ENCODE peak calls at places on chromosomes 16 and 17, in eight cellular contexts. C is psoas muscle; P is heart right ventricle; O is colonic mucosa; F is OCI-LY7; G is mammary epithelial cell; X is naive thymus-derived CD4-positive, alpha-beta T cell; B is RWPE2. H is an unnamed sample. For H3K36me3, the result is how much of the 10 kb centered on the place peaks cover.

GRCh38 chr17:75151893-75152292 is 2.4 kb downstream of the JPT1 start:
- DNase-seq in C (no peak), P (no peak), O (no peak), F (peak), G (no peak), X (no peak), B (no peak), H (no peak)

GRCh38 chr16:17433577-17433960 is 37.2 kb downstream of the XYLT1 start:
- DNase-seq in C (no peak), P (no peak), O (no peak), F (no peak), G (no peak), X (no peak), B (no peak), H (no peak)

GRCh38 chr17:14325618-14326167 is 24.8 kb downstream of the HS3ST3B1 start:
- DNase-seq in C (no peak), P (no peak), O (no peak), F (no peak), G (no peak), X (no peak), B (no peak), H (no peak)

GRCh38 chr17:35315283-35315682 is 58.1 kb downstream of the SLFN11 start:
- DNase-seq in C (peak), P (peak), O (no peak), F (no peak), G (peak), X (no peak), B (no peak), H (peak)

GRCh38 chr16:964696-965395 is 5.9 kb downstream of the LMF1 start:
- DNase-seq in C (no peak), P (no peak), O (peak), F (no peak), G (no peak), X (peak), B (no peak), H (no peak)

GRCh38 chr17:14637260-14637659 is 336.4 kb downstream of the HS3ST3B1 start:
- DNase-seq in C (no peak), P (no peak), O (no peak), F (no peak), G (no peak), X (no peak), B (no peak), H (no peak)

GRCh38 chr17:3818786-3819185 is 17.8 kb upstream of the ITGAE start:
- DNase-seq in C (no peak), P (no peak), O (no peak), F (no peak), G (no peak), X (no peak), B (no peak), H (no peak)

GRCh38 chr16:9395958-9396359 is 304.5 kb downstream of the HAPSTR1 start:
- DNase-seq in C (no peak), P (no peak), O (peak), F (no peak), G (no peak), X (no peak), B (no peak), H (no peak)

GRCh38 chr16:57608462-57609113 is 19.8 kb upstream of the ADGRG1 start:
- DNase-seq in C (no peak), P (no peak), O (peak), F (no peak), G (no peak), X (no peak), B (peak), H (no peak)

GRCh38 chr17:66518677-66519076 is 216.3 kb downstream of the PRKCA start:
- DNase-seq in C (no peak), P (no peak), O (no peak), F (no peak), G (no peak), X (no peak), B (no peak), H (no peak)

GRCh38 chr17:78993241-78993956 is 13.7 kb upstream of the LGALS3BP start:
- DNase-seq in C (no peak), P (peak), O (peak), F (peak), G (no peak), X (no peak), B (no peak), H (peak)

GRCh38 chr16:1884155-1884760 is 12.3 kb upstream of the MEIOB start:
- DNase-seq in C (no peak), P (no peak), O (peak), F (peak), G (no peak), X (no peak), B (no peak), H (peak)

GRCh38 chr17:29567362-29568330 is 809 bp upstream of the ABHD15 start:
- DNase-seq in C (peak), P (peak), O (peak), F (peak), G (peak), X (peak), B (peak), H (peak)

GRCh38 chr16:15485175-15485574 is 50.8 kb downstream of the BMERB1 start:
- DNase-seq in C (no peak), P (no peak), O (no peak), F (no peak), G (no peak), X (no peak), B (no peak), H (no peak)

GRCh38 chr17:62672957-62673356 is 45.5 kb downstream of the MRC2 start:
- DNase-seq in C (no peak), P (no peak), O (no peak), F (no peak), G (no peak), X (no peak), B (no peak), H (no peak)

GRCh38 chr17:36527851-36528250 is 6.8 kb downstream of the MYO19 start:
- DNase-seq in C (no peak), P (no peak), O (no peak), F (no peak), G (no peak), X (no peak), B (no peak), H (no peak)

GRCh38 chr16:81918927-81919326 is 92.3 kb downstream of the SDR42E1 start:
- DNase-seq in C (no peak), P (no peak), O (no peak), F (no peak), G (no peak), X (no peak), B (no peak), H (no peak)

GRCh38 chr17:4329838-4330237 is 36.6 kb downstream of the UBE2G1 start:
- DNase-seq in C (no peak), P (no peak), O (no peak), F (no peak), G (peak), X (no peak), B (no peak), H (peak)

DNA sequence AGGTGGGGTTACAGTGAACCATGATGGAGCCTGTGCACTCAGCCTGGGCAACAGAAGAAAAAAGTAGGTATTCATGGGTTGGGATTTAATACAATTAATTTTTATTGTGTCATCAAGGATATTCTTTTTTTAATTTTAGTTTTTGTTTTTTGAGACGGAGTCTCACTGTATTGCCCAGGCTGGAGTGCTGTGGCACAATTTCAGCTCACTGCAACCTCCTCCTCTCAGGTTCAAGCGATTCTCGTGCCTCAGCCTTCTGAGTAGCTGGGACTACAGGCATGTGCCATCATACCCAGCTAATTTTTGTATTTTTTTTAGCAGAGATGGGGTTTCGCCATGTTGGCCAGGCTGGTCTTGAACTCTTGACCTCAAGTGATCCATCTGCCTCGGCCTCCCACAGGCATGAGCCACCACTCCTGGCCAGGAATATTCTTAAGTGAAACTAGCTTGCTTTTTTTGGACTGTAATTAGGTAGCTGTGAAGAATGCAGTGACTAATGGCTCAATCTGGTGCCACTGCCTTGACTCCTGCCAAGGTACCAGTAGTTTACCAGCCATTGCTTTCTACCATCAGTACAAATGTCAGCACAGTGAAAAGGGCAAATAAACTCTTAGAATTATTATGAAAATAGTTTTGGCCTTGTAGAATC is 4.8 kb downstream of the PPM1D start:
- DNase-seq in C (peak), P (peak), O (no peak), F (no peak), G (peak), X (no peak), B (no peak), H (peak)
- H3K4me3 ChIP-seq in C (no peak), P (no peak), O (no peak), F (no peak), G (no peak), X (no peak), B (no peak), H (no peak)

GRCh38 chr16:72085002-72085401 is 8.4 kb downstream of the TXNL4B start:
- DNase-seq in C (no peak), P (peak), O (no peak), F (no peak), G (no peak), X (no peak), B (no peak), H (no peak)
- H3K36me3 ChIP-seq in C (under half), P (under half), O (under half), F (half or more), G (under half), X (under half), B (under half), H (half or more)

GRCh38 chr17:69412336-69412735 is 2.2 kb upstream of the MAP2K6 start:
- DNase-seq in C (no peak), P (no peak), O (no peak), F (no peak), G (no peak), X (no peak), B (no peak), H (no peak)

GRCh38 chr17:69415431-69415830 is 934 bp downstream of the MAP2K6 start:
- DNase-seq in C (no peak), P (no peak), O (no peak), F (peak), G (no peak), X (no peak), B (no peak), H (no peak)

GRCh38 chr17:69418535-69418934 is 4.0 kb downstream of the MAP2K6 start:
- DNase-seq in C (no peak), P (no peak), O (no peak), F (no peak), G (no peak), X (no peak), B (no peak), H (peak)

GRCh38 chr17:69414408-69415274 is at the start of gene MAP2K6:
- DNase-seq in C (peak), P (peak), O (peak), F (peak), G (peak), X (peak), B (peak), H (peak)

DNA sequence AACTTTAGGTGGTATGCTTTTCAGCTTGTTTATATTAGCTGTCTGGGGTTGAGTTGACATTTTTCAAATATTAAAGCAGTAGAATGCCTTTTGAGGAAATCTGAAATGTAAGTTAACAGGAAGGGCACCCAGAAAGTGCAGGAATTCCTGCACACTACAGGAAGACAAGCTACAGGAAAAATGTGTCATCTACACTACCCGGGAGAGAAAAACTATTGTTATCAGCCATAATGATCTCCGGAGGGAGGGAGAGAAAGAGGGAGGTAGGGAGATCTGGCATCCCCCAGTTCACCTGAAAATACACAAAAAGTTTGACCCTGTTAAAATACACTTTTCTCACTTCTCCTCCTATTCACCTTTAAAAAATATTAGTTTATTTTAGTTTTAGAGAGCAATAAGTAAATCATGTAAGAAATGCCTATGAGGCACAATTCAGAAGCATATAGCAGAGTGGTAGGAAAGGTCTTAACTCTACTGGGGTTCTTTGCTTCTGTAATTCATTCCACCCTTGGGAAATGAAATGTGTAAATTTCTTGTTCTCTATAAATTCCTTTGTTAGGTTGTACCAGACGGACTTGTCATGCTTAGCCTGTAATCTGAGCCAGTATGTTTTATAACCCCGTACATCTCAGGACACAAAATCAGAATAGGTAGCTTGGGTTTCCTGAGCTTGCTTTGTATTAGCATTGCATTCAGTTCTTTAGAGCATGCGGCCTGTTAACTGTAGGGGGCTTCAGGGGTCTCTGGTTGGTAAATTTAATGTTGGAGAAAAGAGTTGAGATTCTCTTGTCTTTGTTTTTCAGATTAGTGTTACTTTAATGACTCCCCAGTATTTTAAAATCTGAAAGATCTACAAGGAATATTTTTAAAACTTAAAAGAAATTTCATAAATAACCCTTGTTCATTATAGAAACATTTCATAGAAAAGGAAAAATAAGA is 3.3 kb downstream of the MAP2K6 start:
- DNase-seq in C (no peak), P (no peak), O (no peak), F (no peak), G (no peak), X (no peak), B (no peak), H (peak)
- H3K4me3 ChIP-seq in C (peak), P (no peak), O (no peak), F (peak), G (no peak), X (no peak), B (no peak), H (no peak)

DNA sequence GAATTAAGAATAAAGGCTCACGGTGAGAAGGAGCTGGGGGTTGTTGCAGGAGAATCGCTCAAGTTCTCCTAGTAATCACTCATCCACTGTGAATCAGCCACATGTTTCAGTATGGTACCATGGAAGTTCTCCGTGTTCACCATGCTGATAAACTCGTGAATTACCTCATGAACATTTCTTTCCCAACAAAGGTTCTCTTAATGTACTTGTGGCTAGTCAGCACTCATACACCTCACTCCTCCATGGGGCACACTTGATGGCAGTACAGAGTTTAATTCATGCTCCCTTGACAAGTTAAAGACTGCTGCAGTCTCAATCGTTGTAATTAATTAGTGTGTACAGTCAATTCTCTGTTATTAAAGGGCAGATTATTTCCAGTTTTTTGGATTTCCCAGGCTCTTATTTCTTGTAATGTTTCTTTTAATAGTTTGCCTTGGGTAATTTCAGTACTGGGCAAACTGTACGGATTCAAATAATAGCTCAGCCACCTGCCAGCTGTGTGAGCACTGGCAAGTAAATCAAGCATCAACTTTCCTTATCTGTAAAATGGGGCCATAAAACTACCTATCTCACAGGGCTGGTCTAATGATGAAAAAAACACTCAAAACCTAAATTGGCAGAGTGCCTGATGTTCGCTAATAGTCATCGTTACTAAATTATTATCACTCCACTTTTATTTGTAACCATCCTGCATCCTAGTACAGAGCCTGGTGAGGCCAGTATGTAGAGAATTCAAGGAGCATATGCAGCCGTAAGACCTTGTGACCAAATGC is 6.1 kb downstream of the GOT2 start:
- DNase-seq in C (no peak), P (no peak), O (no peak), F (peak), G (no peak), X (no peak), B (no peak), H (no peak)
- H3K36me3 ChIP-seq in C (under half), P (under half), O (under half), F (half or more), G (under half), X (under half), B (half or more), H (under half)

DNA sequence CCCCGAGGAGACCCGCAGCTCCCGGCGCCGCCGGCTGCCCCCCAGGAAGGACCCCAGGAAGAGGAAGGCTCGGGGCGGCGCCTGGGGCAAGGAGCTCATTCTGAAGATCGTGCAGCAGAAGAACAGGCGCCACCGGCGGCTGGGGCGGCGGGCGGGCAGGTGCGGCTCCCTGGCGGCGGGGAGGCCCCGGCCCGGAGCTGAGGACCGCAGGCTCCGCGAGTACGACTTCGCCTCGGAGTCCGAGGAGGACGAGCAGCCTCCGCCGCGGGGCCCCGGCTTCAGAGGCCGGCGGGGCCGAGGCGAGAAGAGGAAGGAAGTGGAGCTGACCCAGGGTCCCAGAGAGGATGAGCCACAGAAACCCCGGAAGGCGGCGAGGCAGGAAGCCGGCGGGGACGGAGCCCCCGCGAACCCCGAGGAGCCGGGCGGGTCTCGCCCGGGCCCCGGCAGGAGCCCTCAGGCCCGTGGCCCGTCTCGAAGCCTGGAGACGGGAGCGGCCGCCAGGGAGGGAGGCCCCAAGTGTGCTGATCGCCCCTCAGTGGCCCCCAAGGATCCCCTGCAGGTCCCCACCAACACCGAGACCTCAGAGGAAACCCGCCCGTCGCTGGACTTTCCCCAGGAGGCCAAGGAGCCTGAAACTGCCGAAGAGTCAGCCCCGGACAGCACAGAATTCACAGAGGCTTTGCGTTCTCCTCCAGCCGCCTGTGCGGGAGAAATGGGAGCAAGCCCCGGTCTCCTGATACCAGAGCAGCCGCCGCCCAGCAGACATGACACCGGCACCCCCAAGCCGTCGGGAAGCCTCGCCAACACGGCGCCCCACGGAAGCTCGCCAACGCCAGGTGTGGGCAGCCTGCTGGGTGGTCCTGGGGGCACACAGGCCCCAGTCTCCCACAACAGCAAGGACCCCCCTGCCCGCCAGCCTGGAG is 22.3 kb upstream of the ZFPM1 start:
- DNase-seq in C (no peak), P (peak), O (no peak), F (no peak), G (no peak), X (no peak), B (no peak), H (no peak)
- H3K4me3 ChIP-seq in C (peak), P (peak), O (peak), F (no peak), G (no peak), X (peak), B (peak), H (peak)

DNA sequence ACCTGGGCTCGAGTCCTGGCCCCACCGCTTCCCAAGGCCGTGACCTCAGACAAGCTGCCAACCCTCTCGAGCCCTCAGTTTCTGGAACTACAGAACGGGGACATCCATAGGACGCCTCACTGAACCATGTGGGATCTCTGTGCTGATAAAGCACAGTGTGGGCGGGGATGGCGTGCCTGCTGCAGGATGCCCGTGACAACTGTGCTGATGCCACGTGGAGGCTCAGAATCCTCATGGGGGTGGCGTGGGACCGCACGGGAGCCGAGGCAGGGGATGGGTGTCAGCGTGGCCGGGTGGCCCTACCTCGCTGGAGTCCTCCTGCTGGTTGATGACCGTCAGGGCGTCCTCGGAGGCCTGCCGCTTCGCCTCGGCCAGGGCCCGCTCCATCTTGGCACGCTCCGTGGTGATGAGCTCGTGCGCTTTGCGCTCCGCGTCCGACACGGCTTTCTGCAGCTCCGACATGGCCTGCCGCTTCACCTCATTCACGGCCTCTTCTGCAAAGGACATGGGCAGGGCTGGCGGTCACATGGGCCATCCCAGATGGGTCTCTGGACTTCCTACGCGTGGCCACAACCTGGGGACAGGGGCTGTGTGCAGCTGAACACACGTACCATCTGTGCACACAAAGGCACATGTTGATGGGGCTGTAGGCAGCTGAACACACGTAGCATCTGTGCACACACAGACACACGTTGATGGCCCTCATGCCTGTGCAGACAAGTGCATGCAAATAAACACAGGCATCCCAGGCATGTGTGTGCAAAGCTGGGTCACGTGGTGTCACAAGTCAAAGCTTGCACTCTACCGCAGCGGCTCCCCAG is 12.7 kb upstream of the PABPN1L start:
- DNase-seq in C (no peak), P (no peak), O (no peak), F (no peak), G (peak), X (no peak), B (no peak), H (no peak)
- H3K36me3 ChIP-seq in C (under half), P (under half), O (under half), F (under half), G (under half), X (under half), B (under half), H (under half)